ENCODE peak calls at places on chromosomes 1 and 21, in six cellular contexts. One of them, this sample, is unnamed.

GRCh38 chr1:9505142-9505541 is 34.1 kb upstream of the SLC25A33 start:
- DNase-seq in lung: no peak
- DNase-seq in aorta: no peak
- DNase-seq in cardiac muscle cell: no peak
- DNase-seq in ovary: no peak
- DNase-seq in left lung: no peak
- DNase-seq in this sample: no peak

GRCh38 chr1:4636186-4636585 is 18.2 kb upstream of the AJAP1 start:
- DNase-seq in lung: no peak
- DNase-seq in aorta: no peak
- DNase-seq in cardiac muscle cell: no peak
- DNase-seq in ovary: no peak
- DNase-seq in left lung: no peak
- DNase-seq in this sample: no peak

GRCh38 chr21:29018540-29018939 is 609 bp downstream of the RWDD2B start:
- DNase-seq in lung: no peak
- DNase-seq in aorta: no peak
- DNase-seq in cardiac muscle cell: peak; percentile 49
- DNase-seq in ovary: no peak
- DNase-seq in left lung: no peak
- DNase-seq in this sample: no peak

GRCh38 chr1:219751870-219752269 is 139.0 kb upstream of the ZC3H11B start:
- DNase-seq in lung: no peak
- DNase-seq in aorta: no peak
- DNase-seq in cardiac muscle cell: no peak
- DNase-seq in ovary: no peak
- DNase-seq in left lung: no peak
- DNase-seq in this sample: no peak

GRCh38 chr1:107464827-107465226 is 324.0 kb downstream of the NTNG1 start:
- DNase-seq in lung: no peak
- DNase-seq in aorta: no peak
- DNase-seq in cardiac muscle cell: no peak
- DNase-seq in ovary: no peak
- DNase-seq in left lung: no peak
- DNase-seq in this sample: no peak

GRCh38 chr1:52423771-52424170 is 19.4 kb downstream of the PRPF38A start:
- DNase-seq in lung: no peak
- DNase-seq in aorta: no peak
- DNase-seq in cardiac muscle cell: no peak
- DNase-seq in ovary: no peak
- DNase-seq in left lung: no peak
- DNase-seq in this sample: no peak

GRCh38 chr1:190098756-190099155 is 378.9 kb downstream of the BRINP3 start:
- DNase-seq in lung: no peak
- DNase-seq in aorta: no peak
- DNase-seq in cardiac muscle cell: no peak
- DNase-seq in ovary: no peak
- DNase-seq in left lung: peak; percentile 58
- DNase-seq in this sample: no peak

GRCh38 chr1:147494998-147495580 is 46.2 kb upstream of the BCL9 start:
- DNase-seq in lung: peak; percentile 61
- DNase-seq in aorta: peak; percentile 86
- DNase-seq in cardiac muscle cell: peak; percentile 88
- DNase-seq in ovary: peak; percentile 82
- DNase-seq in left lung: no peak
- DNase-seq in this sample: peak; percentile 63

GRCh38 chr1:23585321-23586022 is 26.2 kb upstream of the ID3 start:
- DNase-seq in lung: no peak
- DNase-seq in aorta: no peak
- DNase-seq in cardiac muscle cell: peak; percentile 92
- DNase-seq in ovary: no peak
- DNase-seq in left lung: no peak
- DNase-seq in this sample: peak; percentile 99

GRCh38 chr1:99808391-99809115 is 41.6 kb upstream of the AGL start:
- DNase-seq in lung: peak; percentile 32
- DNase-seq in aorta: no peak
- DNase-seq in cardiac muscle cell: peak; percentile 96
- DNase-seq in ovary: no peak
- DNase-seq in left lung: no peak
- DNase-seq in this sample: peak; percentile 92

GRCh38 chr1:31653761-31654160 is 9.1 kb upstream of the PEF1 start:
- DNase-seq in lung: no peak
- DNase-seq in aorta: peak; percentile 58
- DNase-seq in cardiac muscle cell: no peak
- DNase-seq in ovary: no peak
- DNase-seq in left lung: no peak
- DNase-seq in this sample: no peak

GRCh38 chr1:190633488-190633887 is 155.8 kb upstream of the BRINP3 start:
- DNase-seq in lung: no peak
- DNase-seq in aorta: no peak
- DNase-seq in cardiac muscle cell: peak; percentile 4
- DNase-seq in ovary: no peak
- DNase-seq in left lung: no peak
- DNase-seq in this sample: no peak

GRCh38 chr1:27356628-27357280 is 10.0 kb downstream of the MAP3K6 start:
- DNase-seq in lung: no peak
- DNase-seq in aorta: no peak
- DNase-seq in cardiac muscle cell: no peak
- DNase-seq in ovary: peak; percentile 50
- DNase-seq in left lung: peak; percentile 76
- DNase-seq in this sample: peak; percentile 53

GRCh38 chr1:27358038-27358927 is 8.5 kb downstream of the MAP3K6 start:
- DNase-seq in lung: no peak
- DNase-seq in aorta: no peak
- DNase-seq in cardiac muscle cell: no peak
- DNase-seq in ovary: no peak
- DNase-seq in left lung: no peak
- DNase-seq in this sample: no peak

GRCh38 chr1:27357281-27358037 is 9.3 kb downstream of the MAP3K6 start:
- DNase-seq in lung: peak; percentile 72
- DNase-seq in aorta: peak; percentile 92
- DNase-seq in cardiac muscle cell: peak; percentile 66
- DNase-seq in ovary: peak; percentile 75
- DNase-seq in left lung: peak; percentile 95
- DNase-seq in this sample: peak; percentile 31

GRCh38 chr1:27355683-27356082 is 11.1 kb downstream of the MAP3K6 start:
- DNase-seq in lung: no peak
- DNase-seq in aorta: no peak
- DNase-seq in cardiac muscle cell: no peak
- DNase-seq in ovary: no peak
- DNase-seq in left lung: no peak
- DNase-seq in this sample: no peak

DNA sequence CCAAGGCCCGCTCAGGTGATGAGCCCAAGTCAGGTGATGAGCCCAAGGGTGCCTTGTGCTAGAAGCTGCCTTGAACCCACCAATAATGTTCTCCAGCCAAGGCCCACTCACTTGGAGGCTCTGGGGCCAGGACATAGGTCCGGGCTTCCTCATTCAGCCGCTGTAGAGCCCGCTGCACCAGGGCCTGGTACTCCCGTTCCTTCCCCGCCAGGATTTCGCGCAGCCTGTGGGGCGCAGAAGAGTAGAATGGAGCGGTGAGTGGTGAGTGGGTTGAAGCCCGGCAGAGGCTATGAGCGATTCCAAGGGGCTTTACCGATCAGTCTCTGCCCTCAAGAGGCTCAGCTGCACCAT is 10.5 kb downstream of the MAP3K6 start:
- DNase-seq in lung: no peak
- DNase-seq in aorta: no peak
- DNase-seq in cardiac muscle cell: no peak
- DNase-seq in ovary: no peak
- DNase-seq in left lung: no peak
- DNase-seq in this sample: no peak
- H3K36me3 ChIP-seq in lung: no peaks in the 10 kb centered on the region
- H3K36me3 ChIP-seq in aorta: no peaks in the 10 kb centered on the region
- H3K36me3 ChIP-seq in cardiac muscle cell: no peaks in the 10 kb centered on the region
- H3K36me3 ChIP-seq in ovary: no peaks in the 10 kb centered on the region
- H3K36me3 ChIP-seq in left lung: no peaks in the 10 kb centered on the region
- H3K36me3 ChIP-seq in this sample: peaks cover 43% of the 10 kb centered on the region

GRCh38 chr1:235986869-235987268 is 78.0 kb downstream of the NID1 start:
- DNase-seq in lung: no peak
- DNase-seq in aorta: no peak
- DNase-seq in cardiac muscle cell: peak; percentile 29
- DNase-seq in ovary: no peak
- DNase-seq in left lung: no peak
- DNase-seq in this sample: no peak

GRCh38 chr1:235989105-235989504 is 75.8 kb downstream of the NID1 start:
- DNase-seq in lung: no peak
- DNase-seq in aorta: no peak
- DNase-seq in cardiac muscle cell: no peak
- DNase-seq in ovary: no peak
- DNase-seq in left lung: no peak
- DNase-seq in this sample: no peak

GRCh38 chr1:235979716-235980338 is 85.1 kb downstream of the NID1 start:
- DNase-seq in lung: no peak
- DNase-seq in aorta: no peak
- DNase-seq in cardiac muscle cell: no peak
- DNase-seq in ovary: no peak
- DNase-seq in left lung: no peak
- DNase-seq in this sample: no peak

GRCh38 chr1:235980976-235981375 is 83.9 kb downstream of the NID1 start:
- DNase-seq in lung: no peak
- DNase-seq in aorta: no peak
- DNase-seq in cardiac muscle cell: no peak
- DNase-seq in ovary: no peak
- DNase-seq in left lung: no peak
- DNase-seq in this sample: no peak

GRCh38 chr1:235984041-235984820 is 80.7 kb downstream of the NID1 start:
- DNase-seq in lung: no peak
- DNase-seq in aorta: no peak
- DNase-seq in cardiac muscle cell: peak; percentile 85
- DNase-seq in ovary: no peak
- DNase-seq in left lung: no peak
- DNase-seq in this sample: peak; percentile 80
- H3K36me3 ChIP-seq in lung: peaks cover 32% of the 10 kb centered on the region
- H3K36me3 ChIP-seq in aorta: no peaks in the 10 kb centered on the region
- H3K36me3 ChIP-seq in cardiac muscle cell: peaks cover 8% of the 10 kb centered on the region
- H3K36me3 ChIP-seq in ovary: no peaks in the 10 kb centered on the region
- H3K36me3 ChIP-seq in left lung: no peaks in the 10 kb centered on the region
- H3K36me3 ChIP-seq in this sample: no peaks in the 10 kb centered on the region

DNA sequence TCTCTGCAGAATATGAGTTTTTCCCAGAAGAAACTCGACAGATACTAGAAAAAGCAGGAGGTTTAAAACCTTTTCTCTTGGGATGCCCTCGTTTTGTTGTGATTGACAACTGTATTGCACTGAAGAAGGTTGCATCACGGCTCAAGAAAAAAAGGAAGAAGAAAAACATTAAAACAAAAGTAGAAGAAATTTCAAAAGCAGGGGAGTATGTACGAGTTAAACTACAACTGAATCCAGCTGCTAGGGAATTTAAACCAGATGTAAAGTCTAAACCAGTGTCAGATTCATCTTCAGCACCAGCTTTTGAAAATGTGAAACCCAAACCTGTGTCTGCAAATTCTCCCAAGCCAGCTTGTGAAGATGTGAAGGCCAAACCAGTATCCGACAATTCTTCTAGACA is 92.6 kb downstream of the TTC3 start:
- DNase-seq in lung: no peak
- DNase-seq in aorta: no peak
- DNase-seq in cardiac muscle cell: no peak
- DNase-seq in ovary: no peak
- DNase-seq in left lung: no peak
- DNase-seq in this sample: no peak
- H3K36me3 ChIP-seq in lung: peaks cover 22% of the 10 kb centered on the region
- H3K36me3 ChIP-seq in aorta: peaks cover 2% of the 10 kb centered on the region
- H3K36me3 ChIP-seq in cardiac muscle cell: peaks cover 64% of the 10 kb centered on the region
- H3K36me3 ChIP-seq in ovary: no peaks in the 10 kb centered on the region
- H3K36me3 ChIP-seq in left lung: no peaks in the 10 kb centered on the region
- H3K36me3 ChIP-seq in this sample: peaks cover 5% of the 10 kb centered on the region

GRCh38 chr1:43451157-43451591 is 2.6 kb downstream of the HYI start:
- DNase-seq in lung: no peak
- DNase-seq in aorta: no peak
- DNase-seq in cardiac muscle cell: no peak
- DNase-seq in ovary: no peak
- DNase-seq in left lung: no peak
- DNase-seq in this sample: no peak

GRCh38 chr1:43450251-43451070 is 3.3 kb downstream of the HYI start:
- DNase-seq in lung: no peak
- DNase-seq in aorta: no peak
- DNase-seq in cardiac muscle cell: no peak
- DNase-seq in ovary: no peak
- DNase-seq in left lung: no peak
- DNase-seq in this sample: no peak

GRCh38 chr1:43448955-43449707 is 4.6 kb downstream of the HYI start:
- DNase-seq in lung: no peak
- DNase-seq in aorta: peak; percentile 62
- DNase-seq in cardiac muscle cell: no peak
- DNase-seq in ovary: no peak
- DNase-seq in left lung: no peak
- DNase-seq in this sample: no peak

GRCh38 chr1:43447891-43448708 is 5.6 kb downstream of the HYI start:
- DNase-seq in lung: no peak
- DNase-seq in aorta: no peak
- DNase-seq in cardiac muscle cell: no peak
- DNase-seq in ovary: no peak
- DNase-seq in left lung: no peak
- DNase-seq in this sample: no peak

GRCh38 chr1:43449708-43450069 is 4.0 kb downstream of the HYI start:
- DNase-seq in lung: no peak
- DNase-seq in aorta: no peak
- DNase-seq in cardiac muscle cell: no peak
- DNase-seq in ovary: no peak
- DNase-seq in left lung: no peak
- DNase-seq in this sample: no peak
- H3K36me3 ChIP-seq in lung: peaks cover 10% of the 10 kb centered on the region
- H3K36me3 ChIP-seq in aorta: no peaks in the 10 kb centered on the region
- H3K36me3 ChIP-seq in cardiac muscle cell: peaks cover 28% of the 10 kb centered on the region
- H3K36me3 ChIP-seq in ovary: no peaks in the 10 kb centered on the region
- H3K36me3 ChIP-seq in left lung: peaks cover 5% of the 10 kb centered on the region
- H3K36me3 ChIP-seq in this sample: peaks cover 42% of the 10 kb centered on the region

GRCh38 chr1:93087532-93087931 is 8.4 kb downstream of the MTF2 start:
- DNase-seq in lung: no peak
- DNase-seq in aorta: no peak
- DNase-seq in cardiac muscle cell: no peak
- DNase-seq in ovary: no peak
- DNase-seq in left lung: no peak
- DNase-seq in this sample: no peak

GRCh38 chr1:93082313-93082712 is 3.2 kb downstream of the MTF2 start:
- DNase-seq in lung: no peak
- DNase-seq in aorta: no peak
- DNase-seq in cardiac muscle cell: no peak
- DNase-seq in ovary: no peak
- DNase-seq in left lung: no peak
- DNase-seq in this sample: no peak

GRCh38 chr1:93080424-93080823 is 1.3 kb downstream of the MTF2 start:
- DNase-seq in lung: no peak
- DNase-seq in aorta: no peak
- DNase-seq in cardiac muscle cell: peak; percentile 86
- DNase-seq in ovary: no peak
- DNase-seq in left lung: no peak
- DNase-seq in this sample: peak; percentile 78

GRCh38 chr1:93081716-93082115 is 2.6 kb downstream of the MTF2 start:
- DNase-seq in lung: no peak
- DNase-seq in aorta: no peak
- DNase-seq in cardiac muscle cell: peak; percentile 91
- DNase-seq in ovary: no peak
- DNase-seq in left lung: no peak
- DNase-seq in this sample: peak; percentile 46

GRCh38 chr1:93083979-93084378 is 4.9 kb downstream of the MTF2 start:
- DNase-seq in lung: no peak
- DNase-seq in aorta: no peak
- DNase-seq in cardiac muscle cell: no peak
- DNase-seq in ovary: no peak
- DNase-seq in left lung: no peak
- DNase-seq in this sample: no peak
- H3K36me3 ChIP-seq in lung: no peaks in the 10 kb centered on the region
- H3K36me3 ChIP-seq in aorta: no peaks in the 10 kb centered on the region
- H3K36me3 ChIP-seq in cardiac muscle cell: peaks cover 5% of the 10 kb centered on the region
- H3K36me3 ChIP-seq in ovary: no peaks in the 10 kb centered on the region
- H3K36me3 ChIP-seq in left lung: no peaks in the 10 kb centered on the region
- H3K36me3 ChIP-seq in this sample: no peaks in the 10 kb centered on the region

GRCh38 chr1:12279728-12280469 is 50.1 kb downstream of the VPS13D start:
- DNase-seq in lung: no peak
- DNase-seq in aorta: no peak
- DNase-seq in cardiac muscle cell: no peak
- DNase-seq in ovary: no peak
- DNase-seq in left lung: no peak
- DNase-seq in this sample: no peak
- H3K36me3 ChIP-seq in lung: peaks cover 41% of the 10 kb centered on the region
- H3K36me3 ChIP-seq in aorta: peaks cover 11% of the 10 kb centered on the region
- H3K36me3 ChIP-seq in cardiac muscle cell: peaks cover 23% of the 10 kb centered on the region
- H3K36me3 ChIP-seq in ovary: no peaks in the 10 kb centered on the region
- H3K36me3 ChIP-seq in left lung: no peaks in the 10 kb centered on the region
- H3K36me3 ChIP-seq in this sample: peaks cover 25% of the 10 kb centered on the region